ENCODE peak calls at places on chromosomes 7 and 10, in eight cellular contexts. D, G, B, O, P, X, L and T are unnamed samples.
A peak's percentile ranks its signal among the peaks of the same experiment; 100 is the strongest.

GRCh38 chr7:47335071-47335470 is 246.8 kb downstream of the TNS3 start:
- DNase-seq in G (no peak), D (no peak), O (no peak), X (no peak), L (no peak), P (no peak), B (no peak), T (no peak)

GRCh38 chr10:52343439-52343838 is 29.4 kb downstream of the DKK1 start:
- DNase-seq in X (no peak), O (no peak), P (no peak), G (no peak), B (no peak), D (no peak), L (no peak), T (no peak)

GRCh38 chr10:92916433-92916832 is 68.1 kb downstream of the EXOC6 start:
- DNase-seq in P (no peak), B (no peak), L (no peak), O (peak; percentile 28), X (no peak), G (no peak), D (no peak), T (no peak)

GRCh38 chr7:39592586-39592985 is 26.4 kb downstream of the YAE1 start:
- DNase-seq in G (peak; percentile 88), B (peak; percentile 46), L (no peak), X (no peak), P (no peak), O (no peak), D (no peak), T (no peak)

GRCh38 chr7:51066405-51066882 is 250.2 kb downstream of the COBL start:
- DNase-seq in L (no peak), D (no peak), O (no peak), B (no peak), G (no peak), X (no peak), P (peak; percentile 44), T (no peak)

GRCh38 chr7:44284216-44284615 is 41.2 kb downstream of the CAMK2B start:
- DNase-seq in B (no peak), L (peak; percentile 62), X (no peak), G (no peak), O (no peak), P (no peak), D (no peak), T (no peak)

GRCh38 chr7:151592330-151592729 is 72.6 kb upstream of the RHEB start:
- DNase-seq in P (no peak), L (no peak), D (no peak), X (no peak), G (no peak), B (no peak), O (no peak), T (no peak)

GRCh38 chr10:110081914-110082313 is 74.1 kb downstream of the ADD3 start:
- DNase-seq in D (no peak), X (no peak), O (no peak), G (peak; percentile 51), B (peak; percentile 85), L (no peak), P (no peak), T (no peak)

GRCh38 chr7:16264436-16265183 is 156.7 kb downstream of the CRPPA start:
- DNase-seq in G (no peak), X (no peak), L (no peak), P (no peak), D (no peak), B (no peak), O (no peak), T (no peak)

GRCh38 chr7:93036807-93037206 is 81.0 kb downstream of the SAMD9 start:
- DNase-seq in L (no peak), X (no peak), P (no peak), G (no peak), B (peak; percentile 17), D (no peak), O (no peak), T (peak; percentile 86)

GRCh38 chr10:115417585-115418265 is 324.6 kb downstream of the ATRNL1 start:
- DNase-seq in P (peak; percentile 70), O (peak; percentile 81), B (peak; percentile 41), D (peak; percentile 53), X (peak; percentile 66), L (peak; percentile 22), G (peak; percentile 20), T (peak; percentile 68)

GRCh38 chr10:12766222-12766621 is 235.3 kb downstream of the CCDC3 start:
- DNase-seq in P (no peak), B (no peak), X (no peak), D (no peak), L (no peak), O (no peak), G (no peak), T (no peak)

GRCh38 chr7:93751421-93751820 is 139.1 kb downstream of the TFPI2 start:
- DNase-seq in P (no peak), O (no peak), X (no peak), L (no peak), D (no peak), B (no peak), G (no peak), T (no peak)

GRCh38 chr10:90916392-90917110 is 4.3 kb downstream of the ANKRD1 start:
- DNase-seq in O (no peak), X (no peak), B (no peak), G (no peak), D (no peak), P (no peak), L (no peak), T (no peak)

GRCh38 chr10:33461295-33461640 is 126.8 kb upstream of the NRP1 start:
- DNase-seq in D (no peak), X (no peak), P (no peak), L (no peak), B (no peak), G (no peak), O (no peak), T (no peak)

GRCh38 chr10:13893926-13894325 is 307.2 kb downstream of the PRPF18 start:
- DNase-seq in P (no peak), B (peak; percentile 65), G (peak; percentile 81), L (peak; percentile 66), D (no peak), O (no peak), X (no peak), T (no peak)

GRCh38 chr7:28806841-28807240 is 151.3 kb downstream of the TRIL start:
- DNase-seq in L (no peak), P (no peak), X (no peak), D (no peak), G (peak; percentile 93), B (peak; percentile 62), O (no peak), T (no peak)

GRCh38 chr10:23404461-23404980 is 34.4 kb upstream of the OTUD1 start:
- DNase-seq in G (peak; percentile 53), B (no peak), P (no peak), O (no peak), D (no peak), X (no peak), L (no peak), T (no peak)

GRCh38 chr7:130009848-130010688 is 41.1 kb downstream of the ZC3HC1 start:
- DNase-seq in O (no peak), D (no peak), G (peak; percentile 97), B (peak; percentile 87), L (peak; percentile 33), X (peak; percentile 91), P (peak; percentile 59), T (peak; percentile 23)

GRCh38 chr7:154744861-154745258 is 258.1 kb downstream of the PAXIP1 start:
- DNase-seq in P (no peak), G (no peak), L (peak; percentile 75), B (no peak), O (no peak), D (no peak), X (no peak), T (no peak)

GRCh38 chr7:154743211-154743610 is 259.7 kb downstream of the PAXIP1 start:
- DNase-seq in G (no peak), X (no peak), O (peak; percentile 51), P (no peak), D (no peak), B (no peak), L (no peak), T (no peak)

GRCh38 chr7:154748387-154748786 is 254.5 kb downstream of the PAXIP1 start:
- DNase-seq in D (no peak), G (no peak), B (no peak), L (peak; percentile 91), P (no peak), X (no peak), O (no peak), T (no peak)

GRCh38 chr7:154744226-154744860 is 258.6 kb downstream of the PAXIP1 start:
- DNase-seq in G (peak; percentile 30), D (peak; percentile 26), L (peak; percentile 86), P (peak; percentile 51), O (peak; percentile 85), B (peak; percentile 18), X (no peak), T (peak; percentile 28)

GRCh38 chr7:154746551-154746950 is 256.4 kb downstream of the PAXIP1 start:
- DNase-seq in P (no peak), L (no peak), X (no peak), D (no peak), B (no peak), G (no peak), O (no peak), T (no peak)
- TF ChIP-seq EZH2phosphoT487 in P (no peak), L (no peak), X (no peak), D (no peak), B (no peak), G (no peak), O (no peak), T (no peak)

GRCh38 chr10:15545266-15545665 is 174.2 kb upstream of the FAM171A1 start:
- DNase-seq in B (no peak), P (no peak), X (no peak), D (no peak), L (no peak), G (no peak), O (no peak), T (no peak)

GRCh38 chr10:15543994-15544393 is 172.9 kb upstream of the FAM171A1 start:
- DNase-seq in O (no peak), L (no peak), P (no peak), X (no peak), D (no peak), G (no peak), B (no peak), T (no peak)

GRCh38 chr10:15541376-15541775 is 170.3 kb upstream of the FAM171A1 start:
- DNase-seq in B (no peak), P (no peak), O (no peak), D (no peak), L (no peak), X (no peak), G (peak; percentile 36), T (no peak)

GRCh38 chr10:15540729-15541128 is 169.6 kb upstream of the FAM171A1 start:
- DNase-seq in O (no peak), D (no peak), X (no peak), G (peak; percentile 34), L (no peak), P (no peak), B (no peak), T (no peak)

GRCh38 chr10:15542817-15543216 is 171.7 kb upstream of the FAM171A1 start:
- DNase-seq in P (no peak), G (peak; percentile 11), D (no peak), B (no peak), X (no peak), L (no peak), O (no peak), T (no peak)
- H3K9me3 ChIP-seq in P (no peaks in the 10 kb centered on the region), G (no peaks in the 10 kb centered on the region), D (no peaks in the 10 kb centered on the region), B (no peaks in the 10 kb centered on the region), X (no peaks in the 10 kb centered on the region), L (no peaks in the 10 kb centered on the region), O (no peaks in the 10 kb centered on the region), T (no peaks in the 10 kb centered on the region)

GRCh38 chr10:30510932-30511700 is 77.1 kb downstream of the MAP3K8 start:
- DNase-seq in P (no peak), X (no peak), D (no peak), G (no peak), B (no peak), O (no peak), L (no peak), T (no peak)
- H3K27ac ChIP-seq in P (no peak overlapping the region), X (no peak overlapping the region), D (no peak overlapping the region), G (peak overlapping the region; percentile 29), B (peak overlapping the region; percentile 7), O (no peak overlapping the region), L (peak overlapping the region; percentile 68), T (peak overlapping the region; percentile 18)

GRCh38 chr10:49768329-49768728 is 6.2 kb upstream of the OGDHL start:
- DNase-seq in P (no peak), D (no peak), G (no peak), B (no peak), X (no peak), O (no peak), L (peak; percentile 30), T (no peak)
- TF ChIP-seq EZH2phosphoT487 in P (no peak), D (no peak), G (no peak), B (no peak), X (no peak), O (no peak), L (no peak), T (no peak)